ENCODE peak calls at places on chromosomes 3 and 15, in eight cellular contexts. V is spleen, W is mesenchymal stem cell, Y is HCT116, S is heart left ventricle, U is esophagus squamous epithelium, M is ovary, O is right cardiac atrium. X is an unnamed sample.

GRCh38 chr3:171404376-171404982 is 55.7 kb downstream of the TNIK start:
- DNase-seq in V (no peak), W (no peak), Y (no peak), S (no peak), U (no peak), M (no peak), O (no peak), X (no peak)

GRCh38 chr15:65101418-65101890 is 13.5 kb downstream of the UBAP1L start:
- DNase-seq in V (no peak), W (peak; percentile 70), Y (peak; percentile 22), S (peak; percentile 66), U (no peak), M (peak; percentile 69), O (peak; percentile 87), X (peak; percentile 40)

GRCh38 chr3:49132437-49133225 is at the start of gene LAMB2:
- DNase-seq in V (peak; percentile 85), W (peak; percentile 91), Y (peak; percentile 66), S (peak; percentile 83), U (no peak), M (peak; percentile 83), O (peak; percentile 90), X (peak; percentile 76)

GRCh38 chr15:39581501-39582285 is 814 bp downstream of the THBS1 start:
- DNase-seq in V (peak; percentile 77), W (peak; percentile 64), Y (no peak), S (peak; percentile 61), U (no peak), M (peak; percentile 68), O (peak; percentile 84), X (peak; percentile 80)

GRCh38 chr15:47422901-47423300 is 294.4 kb upstream of the SEMA6D start:
- DNase-seq in V (no peak), W (peak; percentile 38), Y (no peak), S (no peak), U (no peak), M (no peak), O (no peak), X (peak; percentile 26)

GRCh38 chr15:100189849-100190248 is 151.9 kb downstream of the ADAMTS17 start:
- DNase-seq in V (peak; percentile 19), W (no peak), Y (no peak), S (no peak), U (no peak), M (no peak), O (no peak), X (no peak)

GRCh38 chr3:25883492-25883891 is 93.6 kb downstream of the OXSM start:
- DNase-seq in V (no peak), W (no peak), Y (no peak), S (no peak), U (no peak), M (no peak), O (no peak), X (no peak)

GRCh38 chr3:72818092-72818721 is 30.0 kb downstream of the SHQ1 start:
- DNase-seq in V (no peak), W (peak; percentile 43), Y (peak; percentile 4), S (no peak), U (no peak), M (no peak), O (no peak), X (peak; percentile 12)

GRCh38 chr15:84778194-84778593 is 29.8 kb downstream of the ZNF592 start:
- DNase-seq in V (no peak), W (no peak), Y (no peak), S (no peak), U (no peak), M (no peak), O (no peak), X (no peak)

GRCh38 chr3:60365360-60365759 is 885.9 kb downstream of the FHIT start:
- DNase-seq in V (no peak), W (peak; percentile 5), Y (no peak), S (no peak), U (no peak), M (no peak), O (no peak), X (peak; percentile 48)

GRCh38 chr15:78726870-78727551 is 84.3 kb downstream of the ADAMTS7 start:
- DNase-seq in V (no peak), W (peak; percentile 18), Y (peak; percentile 70), S (no peak), U (no peak), M (no peak), O (no peak), X (peak; percentile 26)

GRCh38 chr15:76107169-76107568 is 47.4 kb downstream of the TMEM266 start:
- DNase-seq in V (no peak), W (peak; percentile 5), Y (no peak), S (no peak), U (no peak), M (no peak), O (no peak), X (peak; percentile 60)

GRCh38 chr15:36617529-36618196 is 38.2 kb downstream of the CDIN1 start:
- DNase-seq in V (no peak), W (no peak), Y (no peak), S (no peak), U (no peak), M (no peak), O (no peak), X (no peak)

GRCh38 chr3:156816091-156816793 is 9.9 kb upstream of the LEKR1 start:
- DNase-seq in V (peak; percentile 87), W (peak; percentile 94), Y (no peak), S (peak; percentile 35), U (no peak), M (peak; percentile 47), O (peak; percentile 74), X (no peak)

GRCh38 chr3:154122096-154122911 is 1.1 kb downstream of the ARHGEF26 start:
- DNase-seq in V (no peak), W (peak; percentile 13), Y (no peak), S (no peak), U (no peak), M (peak; percentile 24), O (no peak), X (no peak)
- H3K27ac ChIP-seq in V (no peak overlapping the region), W (no peak overlapping the region), Y (peak overlapping the region; percentile 45), S (peak overlapping the region; percentile 49), U (peak overlapping the region; percentile 85), M (peak overlapping the region; percentile 61), O (peak overlapping the region; percentile 20), X (no peak overlapping the region)

GRCh38 chr15:51846066-51846462 is 16.6 kb downstream of the TMOD3 start:
- DNase-seq in V (no peak), W (no peak), Y (no peak), S (no peak), U (no peak), M (no peak), O (no peak), X (no peak)
- H3K27ac ChIP-seq in V (peak overlapping the region; percentile 73), W (peak overlapping the region; percentile 91), Y (peak overlapping the region; percentile 98), S (peak overlapping the region; percentile 40), U (peak overlapping the region; percentile 73), M (no peak overlapping the region), O (peak overlapping the region; percentile 59), X (peak overlapping the region; percentile 95)

DNA sequence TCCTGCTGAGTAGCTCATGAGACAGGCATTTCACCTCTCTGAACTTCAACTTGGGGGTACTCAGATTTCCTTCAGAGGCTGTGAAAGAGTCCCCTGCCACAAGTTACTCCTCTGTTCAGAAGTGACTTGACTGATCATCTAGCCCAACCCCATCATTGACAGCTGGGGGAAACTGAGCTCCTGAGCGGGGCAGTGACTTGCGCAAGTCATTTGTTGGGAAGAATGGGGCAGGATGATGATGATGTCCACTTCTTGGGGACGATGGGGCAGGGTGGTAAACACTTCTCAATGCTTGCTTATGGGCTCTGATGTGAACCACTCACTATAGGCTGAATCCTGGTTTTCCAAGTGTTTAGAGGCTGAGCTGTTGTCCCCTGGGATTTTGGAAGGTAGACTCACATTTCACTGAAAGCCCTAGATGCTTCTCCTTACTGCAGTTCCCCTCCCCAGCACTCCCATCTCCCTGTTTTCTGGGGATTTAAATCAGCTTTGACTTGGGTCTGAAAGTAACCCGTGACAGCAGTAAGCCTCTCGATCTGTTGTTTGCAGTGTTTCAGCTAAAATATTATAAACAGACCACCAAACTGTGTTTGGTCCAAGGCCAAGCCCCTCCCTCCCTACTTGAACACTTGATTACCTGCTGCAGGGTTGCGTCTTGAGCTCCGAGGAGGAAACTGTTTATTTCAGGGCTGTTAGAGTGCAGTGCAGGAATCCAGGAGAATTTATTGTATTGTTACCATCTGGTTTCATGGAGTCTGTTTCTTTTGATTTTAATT is 25.1 kb downstream of the SMAD3 start:
- DNase-seq in V (no peak), W (peak; percentile 58), Y (no peak), S (no peak), U (no peak), M (no peak), O (no peak), X (no peak)
- H3K27ac ChIP-seq in V (peak overlapping the region; percentile 77), W (no peak overlapping the region), Y (peak overlapping the region; percentile 37), S (peak overlapping the region; percentile 30), U (peak overlapping the region; percentile 60), M (no peak overlapping the region), O (peak overlapping the region; percentile 77), X (peak overlapping the region; percentile 94)

GRCh38 chr3:43288850-43289249 is 2.5 kb downstream of the SNRK start:
- DNase-seq in V (no peak), W (no peak), Y (no peak), S (no peak), U (no peak), M (no peak), O (no peak), X (no peak)
- H3K27ac ChIP-seq in V (peak overlapping the region; percentile 97), W (no peak overlapping the region), Y (no peak overlapping the region), S (peak overlapping the region; percentile 88), U (peak overlapping the region; percentile 99), M (no peak overlapping the region), O (peak overlapping the region; percentile 48), X (peak overlapping the region; percentile 58)

X was measured in mammary epithelial cell.